ENCODE peak calls at places on chromosomes 4 and X, in six cellular contexts. X is psoas muscle, B is SK-N-SH, E is AG10803, N is suprapubic skin, T is uterus. S is an unnamed sample.

GRCh38 chr4:3399277-3400194 is 42.2 kb upstream of the HGFAC start:
- DNase-seq in X (no peak), B (peak; percentile 33), E (no peak), N (no peak), T (no peak), S (no peak)

GRCh38 chr4:56658410-56659003 is 22.6 kb downstream of the HOPX start:
- DNase-seq in X (no peak), B (no peak), E (peak; percentile 42), N (no peak), T (no peak), S (no peak)

GRCh38 chr4:146237092-146237491 is 22.8 kb downstream of the REELD1 start:
- DNase-seq in X (no peak), B (peak; percentile 78), E (no peak), N (no peak), T (no peak), S (no peak)

GRCh38 chr4:54961357-54961975 is 163.9 kb downstream of the KDR start:
- DNase-seq in X (no peak), B (peak; percentile 42), E (peak; percentile 56), N (no peak), T (no peak), S (no peak)

GRCh38 chrX:17596051-17596450 is 141.2 kb upstream of the SCML1 start:
- DNase-seq in X (no peak), B (no peak), E (no peak), N (no peak), T (no peak), S (no peak)

GRCh38 chr4:183960912-183961569 is 55.9 kb downstream of the STOX2 start:
- DNase-seq in X (no peak), B (no peak), E (no peak), N (no peak), T (no peak), S (no peak)

GRCh38 chr4:26020083-26020668 is 106.2 kb downstream of the SMIM20 start:
- DNase-seq in X (no peak), B (no peak), E (peak; percentile 70), N (no peak), T (no peak), S (no peak)

GRCh38 chr4:24850669-24851068 is 55.3 kb downstream of the SOD3 start:
- DNase-seq in X (peak; percentile 18), B (peak; percentile 3), E (peak; percentile 83), N (no peak), T (peak; percentile 84), S (no peak)

GRCh38 chr4:89161841-89162240 is 50.5 kb downstream of the TIGD2 start:
- DNase-seq in X (no peak), B (no peak), E (peak; percentile 11), N (no peak), T (no peak), S (no peak)

GRCh38 chrX:17525266-17525665 is 150.3 kb downstream of the NHS start:
- DNase-seq in X (no peak), B (no peak), E (peak; percentile 56), N (no peak), T (no peak), S (no peak)

GRCh38 chrX:7815166-7815565 is 27.8 kb upstream of the VCX start:
- DNase-seq in X (no peak), B (no peak), E (no peak), N (no peak), T (no peak), S (no peak)

GRCh38 chrX:1385251-1385794 is 6.6 kb downstream of the SLC25A6 start:
- DNase-seq in X (no peak), B (peak; percentile 27), E (no peak), N (peak; percentile 55), T (no peak), S (no peak)

GRCh38 chr4:122625156-122625555 is 4.3 kb upstream of the IL21 start:
- DNase-seq in X (no peak), B (no peak), E (peak; percentile 40), N (no peak), T (no peak), S (no peak)

GRCh38 chr4:142845293-142846070 is 619 bp downstream of the INPP4B start:
- DNase-seq in X (peak; percentile 14), B (peak; percentile 44), E (no peak), N (no peak), T (peak; percentile 25), S (no peak)

GRCh38 chr4:72846280-72847111 is 223.0 kb downstream of the COX18 start:
- DNase-seq in X (no peak), B (no peak), E (peak; percentile 7), N (no peak), T (no peak), S (no peak)

GRCh38 chrX:3669841-3670240 is 43.6 kb downstream of the PRKX start:
- DNase-seq in X (no peak), B (no peak), E (no peak), N (no peak), T (no peak), S (no peak)

GRCh38 chr4:174764105-174764729 is 64.8 kb downstream of the GLRA3 start:
- DNase-seq in X (no peak), B (peak; percentile 45), E (peak; percentile 62), N (no peak), T (no peak), S (no peak)

GRCh38 chr4:147409350-147409749 is 71.5 kb upstream of the EDNRA start:
- DNase-seq in X (no peak), B (no peak), E (peak; percentile 7), N (no peak), T (no peak), S (no peak)

GRCh38 chr4:187501731-187502130 is 493.8 kb upstream of the ZFP42 start:
- DNase-seq in X (no peak), B (no peak), E (no peak), N (no peak), T (no peak), S (no peak)

GRCh38 chr4:101527186-101527585 is 179.9 kb upstream of the PPP3CA start:
- DNase-seq in X (no peak), B (no peak), E (no peak), N (no peak), T (no peak), S (no peak)

GRCh38 chrX:74321191-74321590 is 17.2 kb downstream of the ZCCHC13 start:
- DNase-seq in X (no peak), B (no peak), E (no peak), N (no peak), T (no peak), S (no peak)

DNA sequence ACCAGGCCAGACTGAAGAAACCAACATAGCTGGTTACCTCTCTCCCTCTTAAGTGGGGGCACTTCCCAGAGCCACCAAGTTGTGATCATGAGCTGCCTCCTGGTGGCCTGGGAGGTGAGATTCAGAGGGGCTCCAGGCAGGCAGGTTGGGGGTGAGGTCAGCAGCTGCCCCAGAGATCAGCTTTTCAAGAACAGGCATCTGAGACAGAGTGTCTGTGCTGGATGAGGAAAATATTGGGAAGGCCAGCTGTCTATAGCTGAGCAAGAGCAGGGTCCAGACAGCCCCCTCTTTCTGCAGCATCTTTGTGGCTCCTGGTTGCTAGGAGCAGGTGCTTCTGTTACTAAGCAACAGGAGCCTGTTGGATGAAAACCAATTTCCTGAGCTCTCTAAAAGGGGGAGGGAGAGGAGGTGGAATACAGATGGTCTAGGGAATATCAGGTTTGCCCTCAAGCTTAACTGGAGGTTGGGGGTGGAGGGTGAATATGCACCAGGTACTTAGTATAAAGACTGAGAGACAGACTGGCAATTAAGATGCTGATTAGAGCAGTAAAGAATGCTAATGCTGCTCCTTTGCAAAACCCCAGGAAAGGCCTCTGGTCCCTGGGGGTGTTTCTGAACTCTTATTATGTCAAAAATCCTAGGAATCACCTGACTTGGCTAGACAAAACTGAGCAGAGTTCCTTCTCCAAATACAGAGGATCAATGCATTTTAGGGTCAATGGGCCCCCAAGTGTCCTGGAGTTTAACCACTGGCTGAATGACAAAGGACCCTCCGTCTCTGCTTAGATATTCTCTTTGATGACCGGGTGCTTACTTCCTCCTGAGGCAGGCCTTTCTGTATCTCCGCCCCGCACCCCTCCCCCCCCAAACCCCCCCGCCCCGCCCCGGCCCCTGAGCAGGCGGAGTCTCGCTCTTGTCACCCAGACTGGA is 21.4 kb downstream of the ZCCHC13 start:
- DNase-seq in X (no peak), B (peak; percentile 55), E (no peak), N (no peak), T (no peak), S (no peak)
- TF ChIP-seq CTCF in X (no peak), B (no peak), E (no peak), N (no peak), T (no peak), S (no peak)

GRCh38 chrX:14864626-14865025 is 8.2 kb downstream of the FANCB start:
- DNase-seq in X (no peak), B (no peak), E (peak; percentile 52), N (no peak), T (no peak), S (no peak)
- TF ChIP-seq CTCF in X (no peak), B (no peak), E (no peak), N (no peak), T (no peak), S (no peak)

GRCh38 chr4:149997881-149998421 is 80.3 kb upstream of the DCLK2 start:
- DNase-seq in X (no peak), B (no peak), E (no peak), N (no peak), T (no peak), S (no peak)

GRCh38 chr4:150002561-150002960 is 75.7 kb upstream of the DCLK2 start:
- DNase-seq in X (no peak), B (no peak), E (no peak), N (no peak), T (no peak), S (no peak)

GRCh38 chr4:149995134-149995756 is 83.0 kb upstream of the DCLK2 start:
- DNase-seq in X (no peak), B (no peak), E (no peak), N (no peak), T (no peak), S (no peak)

GRCh38 chr4:150001815-150002214 is 76.4 kb upstream of the DCLK2 start:
- DNase-seq in X (no peak), B (no peak), E (no peak), N (no peak), T (no peak), S (no peak)

DNA sequence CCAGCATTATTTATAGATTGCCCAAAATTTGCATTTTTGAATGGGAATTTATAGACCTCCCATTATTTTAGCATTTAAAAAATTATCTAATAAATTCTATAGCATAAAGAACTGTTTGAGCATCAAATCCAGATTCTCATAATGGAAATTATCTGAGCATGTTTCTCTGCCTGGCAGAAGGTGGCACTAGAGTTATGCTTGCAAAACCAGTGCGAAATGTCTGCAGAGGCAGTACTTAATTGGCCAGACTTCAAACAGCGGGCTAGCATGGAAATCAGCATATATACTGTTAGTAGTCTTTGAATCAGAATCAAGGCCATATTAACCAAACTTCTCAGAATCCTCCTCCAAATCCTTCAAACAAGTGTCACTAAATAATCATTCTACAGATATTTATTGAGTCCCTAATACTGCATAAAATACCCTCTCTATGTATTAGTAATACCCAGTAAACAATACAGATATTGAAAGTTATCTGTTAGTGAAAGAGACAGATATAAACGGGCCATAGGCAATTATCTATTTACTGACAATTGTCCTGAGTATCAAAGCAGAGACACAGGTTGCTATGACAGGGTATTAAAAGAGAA is 78.7 kb upstream of the DCLK2 start:
- DNase-seq in X (no peak), B (peak; percentile 34), E (peak; percentile 85), N (no peak), T (peak; percentile 42), S (no peak)
- TF ChIP-seq CTCF in X (peak; percentile 54), B (peak; percentile 96), E (peak; percentile 95), N (peak; percentile 66), T (peak; percentile 74), S (no peak)

DNA sequence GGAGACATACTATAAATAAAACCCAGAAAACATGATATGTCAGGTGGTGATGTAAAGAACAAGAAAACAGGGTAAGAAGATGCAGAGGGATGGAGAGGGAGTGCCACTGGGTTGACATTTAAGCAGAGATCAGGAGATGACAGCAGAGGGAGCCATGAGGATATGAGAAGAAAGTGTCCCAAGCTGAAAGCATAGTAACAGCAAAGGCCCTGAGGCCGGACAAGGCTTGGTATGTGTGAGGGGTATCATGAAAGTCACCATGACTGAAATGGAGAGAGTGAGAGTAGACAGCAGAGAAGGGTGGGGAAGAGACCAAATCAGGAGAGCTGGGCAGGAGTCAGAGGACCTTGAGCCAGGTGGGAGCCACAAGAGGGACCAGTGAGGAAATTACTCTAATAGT is 3.4 kb downstream of the GPKOW start:
- DNase-seq in X (no peak), B (no peak), E (no peak), N (no peak), T (no peak), S (no peak)
- TF ChIP-seq CTCF in X (no peak), B (no peak), E (no peak), N (no peak), T (no peak), S (no peak)